ENCODE peak calls at places on chromosomes 6 and 20, in five cellular contexts. S, X, Y, G and Z are unnamed samples.

GRCh38 chr6:33162471-33162870 is 29.8 kb downstream of the COL11A2 start:
- DNase-seq in G (no peak), Y (no peak), S (no peak), X (no peak), Z (no peak)

GRCh38 chr6:74651948-74652347 is 553.9 kb downstream of the COL12A1 start:
- DNase-seq in X (no peak), S (peak), G (no peak), Y (no peak), Z (no peak)

GRCh38 chr20:3911956-3912355 is 22.8 kb downstream of the PANK2 start:
- DNase-seq in S (no peak), Y (no peak), G (no peak), X (no peak), Z (no peak)

GRCh38 chr6:8434727-8435092 is 635 bp downstream of the SLC35B3 start:
- DNase-seq in X (no peak), G (no peak), S (no peak), Y (no peak), Z (no peak)

GRCh38 chr6:47162231-47162630 is 120.1 kb upstream of the ADGRF1 start:
- DNase-seq in G (no peak), S (no peak), X (no peak), Y (no peak), Z (no peak)

GRCh38 chr6:21386744-21387143 is 206.8 kb upstream of the SOX4 start:
- DNase-seq in G (peak), Y (no peak), X (no peak), S (no peak), Z (no peak)

GRCh38 chr20:54268941-54269340 is 61.1 kb downstream of the PFDN4 start:
- DNase-seq in X (no peak), Y (no peak), S (no peak), G (no peak), Z (no peak)

GRCh38 chr6:81683928-81684327 is 68.6 kb downstream of the TENT5A start:
- DNase-seq in X (no peak), Y (no peak), S (peak), G (no peak), Z (no peak)

GRCh38 chr6:138372711-138373463 is 4.8 kb upstream of the SMIM28 start:
- DNase-seq in S (no peak), Y (no peak), X (no peak), G (peak), Z (no peak)

GRCh38 chr6:151058021-151058733 is 181.6 kb upstream of the AKAP12 start:
- DNase-seq in S (no peak), G (no peak), X (no peak), Y (no peak), Z (no peak)

GRCh38 chr6:75201901-75202672 is 3.8 kb downstream of the COL12A1 start:
- DNase-seq in S (peak), Y (peak), G (peak), X (peak), Z (no peak)

GRCh38 chr6:22045261-22045912 is 251.4 kb downstream of the PRL start:
- DNase-seq in G (no peak), Y (no peak), S (no peak), X (no peak), Z (no peak)

GRCh38 chr20:51360451-51361230 is 181.9 kb downstream of the NFATC2 start:
- DNase-seq in X (no peak), S (peak), G (peak), Y (no peak), Z (no peak)

GRCh38 chr6:20455175-20456075 is 53.7 kb downstream of the E2F3 start:
- DNase-seq in Y (no peak), G (no peak), X (no peak), S (peak), Z (no peak)

GRCh38 chr6:161639772-161640171 is 365.9 kb upstream of the AGPAT4 start:
- DNase-seq in Y (no peak), G (no peak), S (no peak), X (no peak), Z (no peak)

GRCh38 chr20:1401431-1401907 is 8.6 kb upstream of the FKBP1A start:
- DNase-seq in Y (no peak), G (no peak), X (no peak), S (no peak), Z (no peak)

GRCh38 chr6:147434508-147434907 is 74.0 kb upstream of the SAMD5 start:
- DNase-seq in X (no peak), G (peak), Y (no peak), S (peak), Z (no peak)

GRCh38 chr20:18144541-18145099 is 7.0 kb downstream of the KAT14 start:
- DNase-seq in X (no peak), G (no peak), Y (no peak), S (no peak), Z (no peak)

GRCh38 chr6:89117285-89118108 is at the start of gene SRSF12:
- DNase-seq in G (no peak), Y (peak), S (peak), X (peak), Z (no peak)

GRCh38 chr6:9467746-9468145 is 947.1 kb downstream of the TFAP2A start:
- DNase-seq in X (no peak), G (peak), Y (no peak), S (peak), Z (no peak)

GRCh38 chr6:108690326-108691000 is 129.7 kb downstream of the FOXO3 start:
- DNase-seq in X (no peak), Y (no peak), G (peak), S (peak), Z (no peak)

GRCh38 chr20:50592282-50593004 is 82.3 kb downstream of the PTPN1 start:
- DNase-seq in G (no peak), Y (peak), X (peak), S (no peak), Z (no peak)

GRCh38 chr20:24316731-24317130 is 152.7 kb upstream of the SYNDIG1 start:
- DNase-seq in X (no peak), G (no peak), S (no peak), Y (no peak), Z (no peak)

GRCh38 chr20:17651761-17652388 is 30.2 kb downstream of the RRBP1 start:
- DNase-seq in G (no peak), S (no peak), X (no peak), Y (no peak), Z (no peak)

GRCh38 chr6:23202207-23202606 is 632.8 kb downstream of the HDGFL1 start:
- DNase-seq in S (no peak), G (no peak), X (no peak), Y (no peak), Z (no peak)

GRCh38 chr20:51687071-51687470 is 81.1 kb downstream of the ATP9A start:
- DNase-seq in X (no peak), Y (no peak), G (peak), S (peak), Z (no peak)

GRCh38 chr20:18543932-18544331 is 23.3 kb upstream of the SMIM26 start:
- DNase-seq in X (no peak), S (no peak), Y (peak), G (no peak), Z (no peak)

GRCh38 chr6:147707524-147707923 is 199.0 kb downstream of the SAMD5 start:
- DNase-seq in Y (no peak), X (no peak), G (no peak), S (no peak), Z (no peak)

GRCh38 chr6:122007366-122007765 is 392.1 kb upstream of the HSF2 start:
- DNase-seq in G (no peak), Y (no peak), X (no peak), S (peak), Z (no peak)

GRCh38 chr20:35320396-35321126 is 28.3 kb upstream of the FAM83C start:
- DNase-seq in S (peak), G (peak), Y (no peak), X (no peak), Z (no peak)

DNA sequence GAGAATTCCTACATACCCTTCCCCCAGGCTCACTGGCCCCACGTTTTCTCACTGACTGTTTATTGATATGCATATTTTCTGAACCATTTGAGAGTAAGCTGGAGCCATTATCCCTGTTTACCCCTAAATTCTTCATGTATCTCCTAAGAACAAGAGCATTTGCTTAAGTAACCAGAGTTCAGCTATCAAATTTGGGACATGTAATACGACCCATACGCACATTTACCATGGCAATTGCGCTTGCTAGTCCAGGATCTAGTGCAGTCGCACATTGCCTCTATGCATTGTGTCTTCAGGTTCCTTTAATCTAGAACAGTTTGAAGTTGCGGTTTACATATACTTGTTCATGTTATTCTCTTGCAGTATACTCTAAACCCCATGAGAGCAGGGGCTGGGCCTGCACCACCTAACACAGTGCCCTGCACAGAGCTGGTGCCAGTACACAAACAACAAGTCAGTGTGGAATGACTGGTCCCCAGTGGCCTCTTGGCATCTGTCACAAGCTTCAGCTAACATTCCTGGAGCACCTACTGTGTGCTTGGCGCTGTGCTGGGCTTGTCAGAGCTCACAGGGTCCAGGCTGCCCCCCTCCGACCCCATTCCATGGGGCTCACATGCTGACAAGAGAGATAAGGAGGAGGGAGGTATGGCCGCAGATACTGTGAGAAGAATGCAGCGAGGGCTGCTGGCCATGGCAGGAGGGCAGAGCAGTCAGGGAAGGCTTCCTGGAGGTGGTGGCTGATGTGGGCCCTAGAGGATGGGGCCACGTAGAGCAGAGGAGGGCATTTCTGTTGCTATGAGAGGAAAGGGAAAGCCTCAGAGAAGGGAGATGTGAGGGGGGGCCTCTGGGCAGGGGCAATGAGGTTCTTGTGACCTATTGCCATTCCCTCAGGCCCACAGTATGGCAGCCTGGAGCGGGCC is 28.1 kb downstream of the SPDEF start:
- DNase-seq in X (peak), Y (no peak), G (no peak), S (no peak), Z (no peak)
- H3K4me3 ChIP-seq in X (no peak), Y (peak), G (no peak), S (no peak), Z (no peak)

GRCh38 chr6:168979254-168979653 is 274.4 kb downstream of the THBS2 start:
- DNase-seq in X (no peak), G (no peak), S (no peak), Y (no peak), Z (no peak)
- H3K4me3 ChIP-seq in X (no peak), G (no peak), S (no peak), Y (no peak), Z (no peak)

DNA sequence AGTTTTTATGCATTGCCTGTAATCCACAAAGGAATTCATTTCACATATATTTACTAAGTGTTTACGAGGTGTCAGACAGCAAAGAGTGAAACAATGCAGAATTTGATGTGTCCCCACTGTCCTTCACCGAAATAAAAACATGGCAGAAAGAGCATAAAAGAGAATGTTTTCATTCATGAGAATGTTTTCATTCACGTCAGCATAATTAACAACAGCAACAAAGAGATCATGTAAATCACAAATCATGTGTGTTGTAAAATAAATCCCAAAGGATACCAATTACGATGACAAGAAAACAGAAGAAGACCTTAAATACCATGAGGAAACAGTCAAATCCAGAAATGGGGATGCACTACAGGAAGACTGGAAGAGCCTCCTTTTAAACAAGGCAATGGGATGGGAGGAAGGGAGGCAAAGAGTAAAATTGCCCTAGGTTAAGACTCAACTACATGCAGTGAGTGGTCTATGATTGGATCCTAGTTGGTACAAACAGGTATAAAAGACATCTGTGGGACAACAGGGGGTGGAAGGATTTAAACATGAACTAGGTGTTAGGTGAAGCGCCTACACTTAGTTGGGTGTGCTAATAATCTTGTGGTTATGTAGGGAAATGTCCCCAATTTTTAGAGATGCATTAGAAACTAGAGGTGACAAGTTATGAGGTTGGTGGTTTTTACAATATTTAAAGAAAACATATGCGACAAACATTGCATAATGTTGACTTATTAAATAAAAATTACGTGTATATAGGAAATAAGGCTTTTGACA is 1.5 kb downstream of the ZSCAN31 start:
- DNase-seq in G (no peak), Y (no peak), S (no peak), X (no peak), Z (no peak)
- H3K4me3 ChIP-seq in G (no peak), Y (peak), S (no peak), X (peak), Z (no peak)

GRCh38 chr6:157670466-157671186 is 152.4 kb upstream of the SNX9 start:
- DNase-seq in S (no peak), G (no peak), X (no peak), Y (no peak), Z (no peak)

GRCh38 chr6:157668690-157669089 is 154.4 kb upstream of the SNX9 start:
- DNase-seq in X (no peak), G (no peak), Y (no peak), S (no peak), Z (no peak)

GRCh38 chr6:157667211-157668033 is 155.6 kb upstream of the SNX9 start:
- DNase-seq in S (peak), X (no peak), G (peak), Y (peak), Z (no peak)

GRCh38 chr6:157668034-157668401 is 155.0 kb upstream of the SNX9 start:
- DNase-seq in X (no peak), S (no peak), G (no peak), Y (no peak), Z (no peak)

DNA sequence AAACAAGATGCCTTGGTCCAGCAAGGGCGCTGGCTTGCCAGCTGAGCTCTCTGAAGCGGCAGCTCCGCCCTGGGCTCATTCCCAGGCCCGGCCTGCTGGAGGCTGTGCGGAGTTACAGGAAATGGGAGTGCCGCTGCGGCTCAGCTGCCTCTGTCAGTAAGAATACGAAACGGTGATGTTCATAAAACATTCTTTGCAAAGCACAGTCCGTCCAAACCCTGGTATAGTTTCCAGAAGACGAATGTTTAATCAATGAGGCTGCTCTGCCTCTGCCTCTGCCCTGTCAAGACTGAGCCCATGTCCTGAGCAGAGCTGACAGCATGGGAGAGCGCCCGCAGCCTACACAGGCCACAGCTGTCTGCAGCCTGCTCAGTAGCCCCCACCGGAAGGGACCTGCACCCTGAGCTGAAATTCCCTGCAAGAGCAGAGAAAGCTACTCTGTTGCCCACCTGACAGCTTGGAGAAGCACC is 153.3 kb upstream of the SNX9 start:
- DNase-seq in G (peak), S (peak), Y (peak), X (peak), Z (no peak)
- H3K4me3 ChIP-seq in G (peak), S (no peak), Y (peak), X (no peak), Z (no peak)

GRCh38 chr20:59040682-59041081 is 1.9 kb downstream of the PRELID3B start:
- DNase-seq in Y (no peak), X (no peak), S (no peak), G (no peak), Z (no peak)
- H3K4me3 ChIP-seq in Y (no peak), X (peak), S (no peak), G (no peak), Z (no peak)

DNA sequence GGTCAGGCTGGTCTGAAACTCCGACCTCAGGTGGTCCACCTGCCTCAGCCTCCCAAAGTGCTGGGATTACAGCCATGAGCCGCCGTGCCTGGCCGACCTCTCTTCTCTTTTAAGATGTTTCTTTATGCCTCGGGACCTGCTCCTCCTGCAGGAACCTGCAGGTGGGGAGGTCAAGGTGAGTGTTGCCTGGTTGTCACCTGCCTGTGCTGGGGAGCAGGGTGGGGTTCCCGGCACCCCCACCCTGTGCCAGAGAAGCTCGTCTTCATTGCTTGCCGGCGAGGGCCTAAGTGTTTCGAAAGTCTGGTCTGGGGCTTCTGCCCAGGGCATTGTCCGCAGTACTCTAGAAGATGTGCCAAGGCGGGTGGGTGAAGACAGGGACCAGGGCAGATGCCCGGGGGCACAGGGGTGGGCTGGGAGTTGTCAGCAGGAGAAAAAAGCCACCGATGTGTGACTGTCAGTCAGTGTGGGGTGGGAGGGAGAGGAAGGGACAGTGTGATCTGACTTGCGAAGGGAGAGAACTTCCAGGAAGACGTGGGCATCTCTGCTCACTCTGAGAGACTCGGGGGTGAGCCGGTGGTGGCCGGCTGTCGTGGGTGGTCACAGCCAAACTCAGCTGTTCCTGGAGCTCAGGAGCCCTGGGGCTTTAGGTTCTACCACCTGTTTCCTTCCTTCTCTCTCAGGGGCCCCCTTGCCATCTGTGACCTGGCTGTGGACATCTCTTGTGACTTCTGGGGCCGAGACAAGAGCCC is 36.1 kb downstream of the SYNJ2 start:
- DNase-seq in Y (no peak), X (peak), S (no peak), G (no peak), Z (no peak)
- H3K4me3 ChIP-seq in Y (no peak), X (no peak), S (no peak), G (no peak), Z (no peak)

DNA sequence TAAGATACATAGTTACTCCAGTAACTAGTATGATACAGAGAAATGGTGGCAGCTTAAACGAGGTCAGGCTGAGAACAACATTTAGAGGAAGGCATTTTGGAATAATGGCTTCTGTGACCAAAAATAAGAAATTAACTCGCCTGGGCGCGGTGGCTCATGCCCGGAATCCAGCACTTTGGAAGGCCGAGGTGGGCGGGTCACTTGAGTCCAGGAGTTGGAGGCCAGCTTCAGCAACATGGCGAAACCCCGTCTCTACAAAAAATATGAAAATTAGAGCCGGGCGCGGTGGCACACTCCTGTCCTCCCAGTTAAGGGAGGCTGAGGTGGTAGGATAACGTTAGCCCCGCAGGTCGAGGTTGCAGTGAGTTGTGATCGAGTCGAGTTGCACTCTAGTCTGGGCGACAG is 1.8 kb downstream of the IGF2R start:
- DNase-seq in G (no peak), X (peak), S (no peak), Y (no peak), Z (no peak)
- H3K4me3 ChIP-seq in G (no peak), X (peak), S (no peak), Y (peak), Z (no peak)